ENCODE peak calls at places on chromosomes 16 and 17, in six cellular contexts. V is stomach, G is HepG2, U is prostate gland, P is HL-60, Y is sigmoid colon. T is an unnamed sample.

GRCh38 chr17:49715717-49716279 is 8.0 kb upstream of the SLC35B1 start:
- DNase-seq in V (no peak), G (no peak), U (no peak), P (no peak), Y (no peak), T (no peak)

GRCh38 chr17:807146-808002 is 25.2 kb downstream of the MRM3 start:
- DNase-seq in V (no peak), G (no peak), U (no peak), P (no peak), Y (no peak), T (no peak)

GRCh38 chr17:60149691-60150582 is at the start of gene CA4:
- DNase-seq in V (no peak), G (no peak), U (no peak), P (no peak), Y (no peak), T (no peak)

GRCh38 chr16:87945351-87946042 is 5.7 kb upstream of the BANP start:
- DNase-seq in V (peak; percentile 78), G (no peak), U (peak; percentile 83), P (no peak), Y (peak; percentile 94), T (peak; percentile 92)

GRCh38 chr17:72122002-72122310 is 1.1 kb downstream of the SOX9 start:
- DNase-seq in V (no peak), G (no peak), U (no peak), P (no peak), Y (no peak), T (no peak)

GRCh38 chr16:63315229-63315628 is 1279.0 kb upstream of the CDH8 start:
- DNase-seq in V (no peak), G (peak; percentile 36), U (peak; percentile 7), P (no peak), Y (no peak), T (no peak)

GRCh38 chr17:50165066-50165465 is 739 bp upstream of the SGCA start:
- DNase-seq in V (no peak), G (no peak), U (no peak), P (no peak), Y (no peak), T (no peak)

GRCh38 chr17:63919311-63919723 is 678 bp upstream of the GH1 start:
- DNase-seq in V (peak; percentile 63), G (peak; percentile 44), U (peak; percentile 16), P (peak; percentile 69), Y (peak; percentile 75), T (peak; percentile 43)

GRCh38 chr16:12516621-12517309 is 286.9 kb downstream of the CPPED1 start:
- DNase-seq in V (no peak), G (no peak), U (no peak), P (no peak), Y (no peak), T (no peak)

GRCh38 chr16:2701713-2702437 is 18.1 kb downstream of the PRSS27 start:
- DNase-seq in V (no peak), G (no peak), U (no peak), P (no peak), Y (no peak), T (no peak)

GRCh38 chr16:87284183-87284582 is 33.0 kb downstream of the C16orf95 start:
- DNase-seq in V (no peak), G (no peak), U (no peak), P (no peak), Y (no peak), T (no peak)

GRCh38 chr16:85484337-85485295 is 128.5 kb upstream of the GSE1 start:
- DNase-seq in V (peak; percentile 42), G (no peak), U (no peak), P (no peak), Y (no peak), T (no peak)

GRCh38 chr17:50572541-50572940 is 12.0 kb downstream of the CACNA1G start:
- DNase-seq in V (no peak), G (no peak), U (no peak), P (no peak), Y (no peak), T (no peak)

GRCh38 chr16:9012848-9013507 is 49.3 kb upstream of the USP7 start:
- DNase-seq in V (no peak), G (no peak), U (no peak), P (no peak), Y (no peak), T (no peak)

GRCh38 chr17:19800571-19800970 is 52.5 kb upstream of the ALDH3A1 start:
- DNase-seq in V (no peak), G (no peak), U (no peak), P (no peak), Y (no peak), T (no peak)

GRCh38 chr16:46884513-46885293 is 541 bp downstream of the GPT2 start:
- DNase-seq in V (no peak), G (no peak), U (no peak), P (peak; percentile 24), Y (no peak), T (no peak)

GRCh38 chr17:44001461-44001920 is 2.9 kb upstream of the NAGS start:
- DNase-seq in V (no peak), G (peak; percentile 80), U (no peak), P (no peak), Y (no peak), T (no peak)

GRCh38 chr17:43998552-43998951 is 5.9 kb upstream of the NAGS start:
- DNase-seq in V (no peak), G (no peak), U (no peak), P (peak; percentile 29), Y (no peak), T (no peak)

GRCh38 chr17:44000871-44001460 is 3.5 kb upstream of the NAGS start:
- DNase-seq in V (no peak), G (no peak), U (no peak), P (no peak), Y (no peak), T (no peak)

GRCh38 chr17:44000141-44000860 is 4.1 kb upstream of the NAGS start:
- DNase-seq in V (no peak), G (no peak), U (no peak), P (no peak), Y (no peak), T (no peak)

GRCh38 chr17:43999024-43999423 is 5.4 kb upstream of the NAGS start:
- DNase-seq in V (no peak), G (no peak), U (no peak), P (no peak), Y (no peak), T (no peak)
- H3K27me3 ChIP-seq in V (peaks cover 19% of the 10 kb centered on the region), G (peaks cover 19% of the 10 kb centered on the region), U (no peaks in the 10 kb centered on the region), P (peaks cover 35% of the 10 kb centered on the region), Y (peaks cover 24% of the 10 kb centered on the region), T (peaks cover 17% of the 10 kb centered on the region)

DNA sequence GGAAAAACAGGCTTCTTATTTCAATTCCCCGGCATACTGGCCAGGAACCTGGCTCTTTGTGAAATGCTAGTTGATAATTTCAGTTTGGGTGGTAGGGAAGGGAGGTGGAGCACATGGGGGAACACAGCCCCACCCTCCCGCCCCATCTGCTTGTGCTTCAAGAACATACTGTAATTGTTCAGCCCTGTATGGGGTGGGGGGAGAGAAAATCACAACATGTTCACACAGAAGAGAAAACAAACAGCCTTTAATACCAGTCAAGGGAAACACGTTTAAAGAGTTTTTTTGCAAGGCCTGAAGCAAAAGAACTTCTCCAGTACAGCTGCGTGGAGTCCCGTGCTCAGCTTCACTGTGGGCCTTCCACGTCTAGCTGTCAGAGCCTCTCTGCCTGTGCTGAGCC is 59.7 kb downstream of the SHISA6 start:
- DNase-seq in V (no peak), G (no peak), U (no peak), P (no peak), Y (no peak), T (no peak)
- TF ChIP-seq POLR2AphosphoS5 in V (no peak), G (no peak), U (peak; percentile 38), P (no peak), Y (no peak), T (no peak)

GRCh38 chr17:79303641-79304205 is 229.1 kb downstream of the ENGASE start:
- DNase-seq in V (no peak), G (no peak), U (no peak), P (no peak), Y (no peak), T (no peak)

GRCh38 chr17:79305376-79305775 is 230.8 kb downstream of the ENGASE start:
- DNase-seq in V (no peak), G (no peak), U (no peak), P (no peak), Y (no peak), T (no peak)

GRCh38 chr17:79304907-79305306 is 230.3 kb downstream of the ENGASE start:
- DNase-seq in V (no peak), G (no peak), U (no peak), P (no peak), Y (no peak), T (no peak)

GRCh38 chr17:79306688-79307323 is 232.2 kb downstream of the ENGASE start:
- DNase-seq in V (peak; percentile 68), G (no peak), U (no peak), P (no peak), Y (no peak), T (no peak)

DNA sequence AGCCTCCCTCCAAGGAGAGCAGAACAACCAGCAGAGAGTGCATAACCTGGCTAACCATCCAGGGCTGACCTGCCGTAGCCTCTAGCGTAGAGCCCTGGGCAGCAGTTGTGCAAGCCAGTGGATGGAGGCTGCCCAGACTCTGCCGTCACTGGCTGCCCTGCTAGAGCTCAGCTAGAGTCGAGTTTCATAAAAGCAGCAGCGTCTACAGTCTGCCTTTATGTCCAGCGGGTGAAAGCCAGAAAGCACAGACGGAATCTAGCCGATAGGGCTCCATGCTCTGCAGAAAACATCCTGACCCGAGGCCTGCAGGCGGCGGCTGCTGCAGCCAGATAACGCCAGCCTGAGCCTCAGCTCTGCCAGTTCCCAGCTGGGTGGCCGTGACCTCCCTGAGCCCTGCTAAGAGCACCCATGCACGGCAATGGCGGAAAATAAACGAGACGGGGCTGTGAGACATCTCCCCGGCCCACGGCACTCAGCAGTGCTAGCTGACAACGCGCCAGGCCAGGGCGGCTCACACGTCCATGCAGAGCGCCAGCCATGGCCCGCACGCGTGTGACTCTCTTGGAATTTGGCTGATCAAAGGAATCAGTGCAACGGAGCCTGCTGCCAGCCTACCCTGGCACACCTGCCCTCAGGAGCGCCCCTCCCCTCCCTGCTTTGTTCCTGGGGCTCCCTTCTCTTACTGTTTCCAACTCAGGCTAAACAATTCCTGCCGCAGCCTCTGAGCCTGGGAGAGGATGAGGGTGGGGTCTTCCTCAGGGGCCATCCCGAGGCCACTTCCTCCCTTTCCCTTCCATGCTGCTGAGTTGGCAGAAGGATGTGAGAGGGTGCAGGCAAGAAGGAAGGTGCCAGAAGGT is 231.4 kb downstream of the ENGASE start:
- DNase-seq in V (peak; percentile 66), G (no peak), U (peak; percentile 6), P (no peak), Y (no peak), T (no peak)
- H3K27me3 ChIP-seq in V (peaks cover 55% of the 10 kb centered on the region), G (peaks cover 76% of the 10 kb centered on the region), U (peaks cover 12% of the 10 kb centered on the region), P (no peaks in the 10 kb centered on the region), Y (no peaks in the 10 kb centered on the region), T (peaks cover 4% of the 10 kb centered on the region)

DNA sequence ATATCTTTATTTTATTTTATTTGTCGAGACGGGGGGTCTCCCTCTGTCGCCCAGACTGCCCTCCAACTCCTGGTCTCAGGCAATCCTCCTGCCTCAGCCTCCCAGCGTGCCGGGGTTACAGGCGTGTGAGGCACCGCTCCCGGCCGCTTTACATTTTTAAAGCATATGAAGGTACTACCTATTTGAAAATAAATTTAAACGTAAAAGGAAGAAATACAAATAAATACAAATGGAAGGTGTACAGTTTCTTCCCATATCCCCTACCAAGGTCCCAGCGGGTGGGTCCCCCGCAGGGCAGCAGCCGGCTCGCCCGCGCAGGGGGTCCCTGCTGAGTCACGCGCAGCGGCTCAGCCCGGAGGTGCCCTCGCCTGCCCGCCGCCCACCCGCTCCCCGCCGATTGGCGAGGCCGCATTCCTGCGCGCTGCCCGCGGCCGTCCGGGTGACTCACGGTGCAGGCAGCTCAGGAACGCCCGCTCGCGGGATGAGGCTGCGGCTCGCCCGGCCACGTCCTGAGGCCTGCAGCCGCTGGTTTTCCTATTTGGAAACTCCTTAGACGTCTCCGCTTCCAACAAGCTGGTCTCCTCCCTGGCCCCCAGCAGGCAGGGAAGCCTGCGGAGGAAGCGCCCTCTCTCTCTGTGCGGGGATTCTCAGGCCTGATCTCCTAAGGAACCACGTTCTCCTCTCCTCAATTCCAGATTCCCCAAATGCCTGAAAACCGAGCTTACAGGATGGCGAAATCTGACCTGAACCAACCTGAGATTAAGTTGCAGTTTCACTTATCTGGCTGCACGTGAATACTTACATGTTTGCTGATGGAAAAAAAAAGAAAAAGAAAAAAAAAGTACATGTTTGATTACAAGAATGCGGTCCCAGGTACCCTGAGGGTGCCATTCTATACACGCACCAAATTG is 54.8 kb upstream of the MAP3K14 start:
- DNase-seq in V (peak; percentile 84), G (peak; percentile 89), U (peak; percentile 82), P (no peak), Y (peak; percentile 90), T (peak; percentile 92)
- TF ChIP-seq POLR2AphosphoS5 in V (peak; percentile 88), G (no peak), U (peak; percentile 55), P (no peak), Y (peak; percentile 47), T (peak; percentile 91)